ENCODE peak calls at places on chromosomes 5 and 9, in eight cellular contexts. One of them, this sample, is unnamed.
A peak's percentile ranks its signal among the peaks of the same experiment; 100 is the strongest.

GRCh38 chr9:109469646-109470358 is 28.3 kb downstream of the PTPN3 start:
- DNase-seq in body of pancreas: peak; percentile 85
- DNase-seq in Panc1: peak; percentile 71
- DNase-seq in heart left ventricle: peak; percentile 61
- DNase-seq in AG04450: peak; percentile 47
- DNase-seq in mammary epithelial cell: peak; percentile 80
- DNase-seq in uterus: peak; percentile 43
- DNase-seq in A549: peak; percentile 69
- DNase-seq in this sample: no peak

GRCh38 chr9:117293199-117294114 is 121.4 kb downstream of the ASTN2 start:
- DNase-seq in body of pancreas: peak; percentile 16
- DNase-seq in Panc1: no peak
- DNase-seq in heart left ventricle: no peak
- DNase-seq in AG04450: no peak
- DNase-seq in mammary epithelial cell: no peak
- DNase-seq in uterus: no peak
- DNase-seq in A549: no peak
- DNase-seq in this sample: no peak

GRCh38 chr5:139461698-139462097 is 845 bp downstream of the ECSCR start:
- DNase-seq in body of pancreas: no peak
- DNase-seq in Panc1: no peak
- DNase-seq in heart left ventricle: no peak
- DNase-seq in AG04450: peak; percentile 34
- DNase-seq in mammary epithelial cell: no peak
- DNase-seq in uterus: no peak
- DNase-seq in A549: no peak
- DNase-seq in this sample: no peak

GRCh38 chr5:31232273-31232888 is 38.9 kb downstream of the CDH6 start:
- DNase-seq in body of pancreas: peak; percentile 7
- DNase-seq in Panc1: peak; percentile 47
- DNase-seq in heart left ventricle: peak; percentile 42
- DNase-seq in AG04450: peak; percentile 33
- DNase-seq in mammary epithelial cell: peak; percentile 24
- DNase-seq in uterus: no peak
- DNase-seq in A549: peak; percentile 49
- DNase-seq in this sample: no peak

GRCh38 chr9:88270398-88270797 is 117.8 kb upstream of the SPIN1 start:
- DNase-seq in body of pancreas: no peak
- DNase-seq in Panc1: no peak
- DNase-seq in heart left ventricle: no peak
- DNase-seq in AG04450: no peak
- DNase-seq in mammary epithelial cell: no peak
- DNase-seq in uterus: no peak
- DNase-seq in A549: no peak
- DNase-seq in this sample: no peak

GRCh38 chr5:14035859-14036440 is 91.5 kb upstream of the DNAH5 start:
- DNase-seq in body of pancreas: peak; percentile 44
- DNase-seq in Panc1: peak; percentile 99
- DNase-seq in heart left ventricle: peak; percentile 31
- DNase-seq in AG04450: peak; percentile 99
- DNase-seq in mammary epithelial cell: peak; percentile 99
- DNase-seq in uterus: peak; percentile 19
- DNase-seq in A549: peak; percentile 95
- DNase-seq in this sample: no peak

GRCh38 chr9:97980918-97981827 is 2.0 kb upstream of the ANP32B start:
- DNase-seq in body of pancreas: no peak
- DNase-seq in Panc1: no peak
- DNase-seq in heart left ventricle: peak; percentile 36
- DNase-seq in AG04450: no peak
- DNase-seq in mammary epithelial cell: peak; percentile 64
- DNase-seq in uterus: peak; percentile 52
- DNase-seq in A549: no peak
- DNase-seq in this sample: no peak

GRCh38 chr5:6631441-6631840 is 1.4 kb downstream of the NSUN2 start:
- DNase-seq in body of pancreas: no peak
- DNase-seq in Panc1: no peak
- DNase-seq in heart left ventricle: no peak
- DNase-seq in AG04450: no peak
- DNase-seq in mammary epithelial cell: no peak
- DNase-seq in uterus: no peak
- DNase-seq in A549: no peak
- DNase-seq in this sample: no peak

GRCh38 chr5:176735383-176736265 is 74.7 kb upstream of the UNC5A start:
- DNase-seq in body of pancreas: no peak
- DNase-seq in Panc1: no peak
- DNase-seq in heart left ventricle: peak; percentile 10
- DNase-seq in AG04450: no peak
- DNase-seq in mammary epithelial cell: no peak
- DNase-seq in uterus: peak; percentile 9
- DNase-seq in A549: no peak
- DNase-seq in this sample: peak; percentile 26

GRCh38 chr5:93922551-93922950 is 181.2 kb upstream of the POU5F2 start:
- DNase-seq in body of pancreas: no peak
- DNase-seq in Panc1: no peak
- DNase-seq in heart left ventricle: no peak
- DNase-seq in AG04450: no peak
- DNase-seq in mammary epithelial cell: no peak
- DNase-seq in uterus: no peak
- DNase-seq in A549: no peak
- DNase-seq in this sample: no peak

GRCh38 chr9:92501671-92502393 is 19.5 kb upstream of the ASPN start:
- DNase-seq in body of pancreas: peak; percentile 45
- DNase-seq in Panc1: peak; percentile 10
- DNase-seq in heart left ventricle: no peak
- DNase-seq in AG04450: no peak
- DNase-seq in mammary epithelial cell: peak; percentile 38
- DNase-seq in uterus: peak; percentile 67
- DNase-seq in A549: peak; percentile 43
- DNase-seq in this sample: peak; percentile 88

GRCh38 chr5:181242031-181242451 is 1.7 kb downstream of the RACK1 start:
- DNase-seq in body of pancreas: no peak
- DNase-seq in Panc1: no peak
- DNase-seq in heart left ventricle: no peak
- DNase-seq in AG04450: no peak
- DNase-seq in mammary epithelial cell: no peak
- DNase-seq in uterus: no peak
- DNase-seq in A549: no peak
- DNase-seq in this sample: no peak

GRCh38 chr5:181239062-181239663 is 4.5 kb downstream of the RACK1 start:
- DNase-seq in body of pancreas: no peak
- DNase-seq in Panc1: no peak
- DNase-seq in heart left ventricle: no peak
- DNase-seq in AG04450: no peak
- DNase-seq in mammary epithelial cell: no peak
- DNase-seq in uterus: no peak
- DNase-seq in A549: no peak
- DNase-seq in this sample: no peak

GRCh38 chr5:181243020-181243520 is 636 bp downstream of the RACK1 start:
- DNase-seq in body of pancreas: no peak
- DNase-seq in Panc1: no peak
- DNase-seq in heart left ventricle: no peak
- DNase-seq in AG04450: no peak
- DNase-seq in mammary epithelial cell: no peak
- DNase-seq in uterus: no peak
- DNase-seq in A549: no peak
- DNase-seq in this sample: no peak

GRCh38 chr5:181243521-181244307 is at the start of gene RACK1:
- DNase-seq in body of pancreas: peak; percentile 91
- DNase-seq in Panc1: peak; percentile 89
- DNase-seq in heart left ventricle: peak; percentile 90
- DNase-seq in AG04450: peak; percentile 67
- DNase-seq in mammary epithelial cell: peak; percentile 86
- DNase-seq in uterus: peak; percentile 86
- DNase-seq in A549: peak; percentile 83
- DNase-seq in this sample: peak; percentile 92

DNA sequence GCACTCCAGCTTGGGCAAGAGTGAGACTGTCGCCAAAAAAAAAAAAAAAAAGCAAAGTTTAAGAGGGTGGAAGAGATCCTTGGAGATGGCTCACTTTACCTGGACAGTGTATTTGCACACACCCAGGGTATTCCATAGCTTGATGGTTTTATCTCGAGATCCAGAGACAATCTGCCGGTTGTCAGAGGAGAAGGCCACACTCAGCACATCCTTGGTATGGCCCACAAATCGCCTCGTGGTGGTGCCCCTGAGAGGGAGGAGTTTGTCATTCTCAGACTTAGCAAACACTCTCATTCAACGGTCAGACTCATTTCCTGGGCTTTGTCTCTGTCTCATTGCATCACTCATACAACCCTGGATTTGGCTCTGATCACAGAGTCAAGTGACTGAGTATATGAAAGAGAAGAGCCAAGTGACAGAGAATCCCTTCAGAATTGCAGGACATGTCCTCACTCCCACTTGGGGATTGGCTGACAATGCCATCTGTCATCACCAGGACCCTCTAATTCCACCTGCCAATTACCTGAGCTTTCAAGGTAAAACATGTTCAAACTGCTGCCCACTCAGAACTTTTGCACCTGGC is 2.2 kb downstream of the RACK1 start:
- DNase-seq in body of pancreas: no peak
- DNase-seq in Panc1: peak; percentile 95
- DNase-seq in heart left ventricle: no peak
- DNase-seq in AG04450: no peak
- DNase-seq in mammary epithelial cell: peak; percentile 82
- DNase-seq in uterus: no peak
- DNase-seq in A549: no peak
- DNase-seq in this sample: no peak
- H3K4me3 ChIP-seq in body of pancreas: no peak overlapping the region
- H3K4me3 ChIP-seq in Panc1: peak overlapping the region; percentile 78
- H3K4me3 ChIP-seq in heart left ventricle: no peak overlapping the region
- H3K4me3 ChIP-seq in AG04450: peak overlapping the region; percentile 98
- H3K4me3 ChIP-seq in mammary epithelial cell: peak overlapping the region; percentile 100
- H3K4me3 ChIP-seq in uterus: no peak overlapping the region
- H3K4me3 ChIP-seq in A549: peak overlapping the region; percentile 82
- H3K4me3 ChIP-seq in this sample: peak overlapping the region; percentile 92

DNA sequence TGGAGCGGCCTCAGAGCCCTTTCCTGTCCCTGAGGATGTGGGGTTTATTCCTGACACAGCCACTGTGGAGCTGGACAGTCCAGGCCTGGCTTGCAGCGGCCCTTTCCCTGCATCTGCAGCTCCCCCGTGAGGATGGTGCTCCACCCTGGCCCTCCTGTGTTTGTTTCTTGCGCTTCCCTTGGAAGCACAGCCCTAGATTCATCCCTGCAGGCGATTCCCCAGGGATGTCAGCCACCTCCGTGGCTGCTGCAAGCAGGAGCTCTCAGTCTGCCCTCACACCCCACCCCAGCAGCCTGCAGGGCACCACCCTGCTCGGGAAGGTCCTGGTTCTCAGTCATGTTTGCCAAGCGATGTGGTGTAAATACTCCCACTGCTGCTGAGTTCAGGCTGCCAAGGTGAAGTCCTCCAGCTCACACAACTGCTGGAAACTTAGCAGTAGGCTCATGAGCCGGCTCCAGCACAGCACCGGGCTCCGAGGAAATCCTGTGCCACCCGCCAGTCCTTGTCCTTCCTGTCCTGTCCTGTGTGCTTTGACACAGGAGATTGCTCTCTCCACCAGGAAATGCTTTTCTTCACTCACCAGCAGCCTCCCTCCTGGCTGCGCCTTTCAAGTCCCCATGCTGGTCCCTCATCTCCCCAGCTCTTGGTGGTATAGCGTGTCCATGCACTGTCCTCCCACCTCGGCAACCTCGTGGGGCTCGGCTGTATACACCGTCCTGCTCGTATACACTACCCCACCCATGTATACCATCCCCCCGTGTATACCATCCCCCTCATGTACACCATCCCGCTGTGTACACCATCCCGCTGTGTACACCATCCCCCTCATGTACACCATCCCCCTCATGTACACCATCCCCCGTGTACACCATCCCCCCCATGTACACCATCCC is 16.2 kb downstream of the ROPN1L start:
- DNase-seq in body of pancreas: no peak
- DNase-seq in Panc1: no peak
- DNase-seq in heart left ventricle: no peak
- DNase-seq in AG04450: no peak
- DNase-seq in mammary epithelial cell: no peak
- DNase-seq in uterus: peak; percentile 41
- DNase-seq in A549: no peak
- DNase-seq in this sample: peak; percentile 29
- TF ChIP-seq CTCF in body of pancreas: no peak
- TF ChIP-seq CTCF in Panc1: no peak
- TF ChIP-seq CTCF in heart left ventricle: no peak
- TF ChIP-seq CTCF in AG04450: peak; percentile 29
- TF ChIP-seq CTCF in mammary epithelial cell: peak; percentile 25
- TF ChIP-seq CTCF in uterus: peak; percentile 27
- TF ChIP-seq CTCF in A549: peak; percentile 19
- TF ChIP-seq CTCF in this sample: no peak

DNA sequence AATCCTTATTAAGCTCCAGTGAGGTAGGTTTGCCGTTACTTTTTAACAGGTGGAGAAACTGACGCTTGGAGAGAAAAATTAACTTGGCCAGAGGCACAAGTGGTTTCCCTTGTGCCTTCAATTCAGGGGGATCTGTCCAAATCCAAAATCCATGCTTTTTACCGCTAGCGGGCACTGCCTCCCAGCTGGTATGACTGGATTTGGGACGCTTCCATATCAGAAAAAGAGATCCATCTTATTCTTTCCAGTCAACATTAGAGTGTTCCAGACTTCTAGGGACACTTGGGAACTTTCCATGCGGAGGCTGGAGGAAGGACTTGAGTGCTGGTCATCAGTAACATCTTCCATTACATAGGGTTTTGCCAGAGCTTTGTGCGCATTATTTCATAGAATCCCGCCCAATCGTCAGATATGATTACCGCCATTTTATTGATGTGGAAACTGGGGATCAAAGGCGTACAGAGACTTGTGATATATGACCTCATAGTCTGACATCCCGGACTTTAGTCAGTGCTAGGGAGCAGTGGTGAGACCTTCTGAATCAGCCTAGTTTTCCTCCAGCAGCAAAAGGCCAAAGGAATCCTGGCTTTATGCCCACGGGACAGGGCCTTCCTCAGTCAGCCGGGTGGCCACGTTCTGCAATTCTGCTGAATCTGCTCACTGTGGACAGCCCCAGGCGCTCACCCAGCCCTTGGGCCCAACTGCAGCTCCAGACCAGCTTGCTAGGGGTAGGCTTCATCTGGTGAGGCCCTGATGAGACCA is 1.1 kb upstream of the GNPDA1 start:
- DNase-seq in body of pancreas: peak; percentile 34
- DNase-seq in Panc1: no peak
- DNase-seq in heart left ventricle: peak; percentile 58
- DNase-seq in AG04450: no peak
- DNase-seq in mammary epithelial cell: no peak
- DNase-seq in uterus: peak; percentile 32
- DNase-seq in A549: no peak
- DNase-seq in this sample: no peak
- H3K27ac ChIP-seq in body of pancreas: peak overlapping the region; percentile 72
- H3K27ac ChIP-seq in Panc1: peak overlapping the region; percentile 96
- H3K27ac ChIP-seq in heart left ventricle: peak overlapping the region; percentile 93
- H3K27ac ChIP-seq in AG04450: no peak overlapping the region
- H3K27ac ChIP-seq in mammary epithelial cell: no peak overlapping the region
- H3K27ac ChIP-seq in uterus: peak overlapping the region; percentile 96
- H3K27ac ChIP-seq in A549: peak overlapping the region; percentile 95
- H3K27ac ChIP-seq in this sample: peak overlapping the region; percentile 95

DNA sequence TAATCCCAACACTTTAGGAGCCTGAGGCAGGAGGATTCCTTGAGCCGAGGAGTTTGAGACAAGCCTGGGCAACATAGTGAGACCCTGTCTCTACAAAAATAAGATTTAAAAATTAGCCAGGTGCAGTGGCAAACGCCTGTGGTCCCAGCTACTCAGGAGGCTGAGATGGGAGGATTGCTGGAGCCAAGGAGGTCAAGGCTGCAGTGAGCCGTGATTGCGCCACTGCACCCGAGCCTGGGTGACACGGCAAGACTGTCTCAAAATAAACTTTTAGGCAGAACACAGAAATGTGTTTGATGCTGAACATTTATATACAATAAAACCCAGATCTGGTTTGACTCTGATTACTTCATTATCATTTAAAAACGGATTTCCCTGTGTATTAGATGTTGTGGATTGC is 4.9 kb downstream of the ENTR1 start:
- DNase-seq in body of pancreas: no peak
- DNase-seq in Panc1: no peak
- DNase-seq in heart left ventricle: no peak
- DNase-seq in AG04450: no peak
- DNase-seq in mammary epithelial cell: no peak
- DNase-seq in uterus: no peak
- DNase-seq in A549: no peak
- DNase-seq in this sample: no peak
- H3K4me3 ChIP-seq in body of pancreas: no peak overlapping the region
- H3K4me3 ChIP-seq in Panc1: no peak overlapping the region
- H3K4me3 ChIP-seq in heart left ventricle: no peak overlapping the region
- H3K4me3 ChIP-seq in AG04450: no peak overlapping the region
- H3K4me3 ChIP-seq in mammary epithelial cell: no peak overlapping the region
- H3K4me3 ChIP-seq in uterus: no peak overlapping the region
- H3K4me3 ChIP-seq in A549: no peak overlapping the region
- H3K4me3 ChIP-seq in this sample: no peak overlapping the region

This sample was measured in coronary artery.